ENCODE peak calls at places on chromosome 2, in ten cellular contexts. One of them, this sample, is unnamed.

GRCh38 chr2:48195168-48195567 is 288.9 kb upstream of the FBXO11 start:
- DNase-seq in colonic mucosa: no peak
- DNase-seq in epithelial cell of esophagus: no peak
- DNase-seq in progenitor cell of endocrine pancreas: no peak
- DNase-seq in IMR-90: no peak
- DNase-seq in Caco-2: no peak
- DNase-seq in neural crest cell: no peak
- DNase-seq in adrenal gland: no peak
- DNase-seq in left lung: no peak
- DNase-seq in lower lobe of right lung: no peak
- DNase-seq in this sample: no peak

GRCh38 chr2:71566271-71566858 is 113.0 kb downstream of the DYSF start:
- DNase-seq in neural crest cell: no peak
- DNase-seq in IMR-90: no peak
- DNase-seq in adrenal gland: no peak
- DNase-seq in Caco-2: no peak
- DNase-seq in colonic mucosa: no peak
- DNase-seq in left lung: no peak
- DNase-seq in progenitor cell of endocrine pancreas: no peak
- DNase-seq in lower lobe of right lung: no peak
- DNase-seq in epithelial cell of esophagus: no peak
- DNase-seq in this sample: no peak

GRCh38 chr2:121648611-121649401 is 456 bp downstream of the CLASP1 start:
- DNase-seq in neural crest cell: peak
- DNase-seq in IMR-90: peak
- DNase-seq in progenitor cell of endocrine pancreas: peak
- DNase-seq in Caco-2: peak
- DNase-seq in colonic mucosa: peak
- DNase-seq in adrenal gland: peak
- DNase-seq in lower lobe of right lung: peak
- DNase-seq in epithelial cell of esophagus: peak
- DNase-seq in left lung: peak
- DNase-seq in this sample: no peak

GRCh38 chr2:178284613-178285286 is 90.4 kb downstream of the OSBPL6 start:
- DNase-seq in lower lobe of right lung: no peak
- DNase-seq in IMR-90: no peak
- DNase-seq in neural crest cell: no peak
- DNase-seq in adrenal gland: no peak
- DNase-seq in epithelial cell of esophagus: no peak
- DNase-seq in Caco-2: no peak
- DNase-seq in progenitor cell of endocrine pancreas: no peak
- DNase-seq in left lung: no peak
- DNase-seq in colonic mucosa: no peak
- DNase-seq in this sample: no peak

GRCh38 chr2:36352024-36352398 is 3.6 kb upstream of the CRIM1 start:
- DNase-seq in IMR-90: peak
- DNase-seq in lower lobe of right lung: no peak
- DNase-seq in epithelial cell of esophagus: peak
- DNase-seq in progenitor cell of endocrine pancreas: no peak
- DNase-seq in neural crest cell: no peak
- DNase-seq in adrenal gland: no peak
- DNase-seq in left lung: no peak
- DNase-seq in Caco-2: no peak
- DNase-seq in colonic mucosa: no peak
- DNase-seq in this sample: no peak

GRCh38 chr2:179701524-179702110 is 159.8 kb downstream of the ZNF385B start:
- DNase-seq in progenitor cell of endocrine pancreas: no peak
- DNase-seq in IMR-90: peak
- DNase-seq in left lung: no peak
- DNase-seq in lower lobe of right lung: no peak
- DNase-seq in epithelial cell of esophagus: peak
- DNase-seq in adrenal gland: no peak
- DNase-seq in neural crest cell: no peak
- DNase-seq in colonic mucosa: no peak
- DNase-seq in Caco-2: no peak
- DNase-seq in this sample: no peak

GRCh38 chr2:229313591-229313990 is 42.5 kb upstream of the PID1 start:
- DNase-seq in Caco-2: no peak
- DNase-seq in lower lobe of right lung: no peak
- DNase-seq in progenitor cell of endocrine pancreas: no peak
- DNase-seq in epithelial cell of esophagus: peak
- DNase-seq in IMR-90: peak
- DNase-seq in neural crest cell: no peak
- DNase-seq in adrenal gland: no peak
- DNase-seq in left lung: no peak
- DNase-seq in colonic mucosa: no peak
- DNase-seq in this sample: no peak

GRCh38 chr2:109126501-109126860 is 2.5 kb upstream of the SH3RF3 start:
- DNase-seq in epithelial cell of esophagus: peak
- DNase-seq in left lung: no peak
- DNase-seq in neural crest cell: no peak
- DNase-seq in colonic mucosa: no peak
- DNase-seq in adrenal gland: no peak
- DNase-seq in lower lobe of right lung: no peak
- DNase-seq in IMR-90: peak
- DNase-seq in progenitor cell of endocrine pancreas: no peak
- DNase-seq in Caco-2: no peak
- DNase-seq in this sample: no peak

GRCh38 chr2:200668473-200668872 is 82.7 kb downstream of the AOX1 start:
- DNase-seq in adrenal gland: no peak
- DNase-seq in colonic mucosa: no peak
- DNase-seq in progenitor cell of endocrine pancreas: no peak
- DNase-seq in left lung: no peak
- DNase-seq in IMR-90: no peak
- DNase-seq in Caco-2: no peak
- DNase-seq in epithelial cell of esophagus: no peak
- DNase-seq in lower lobe of right lung: no peak
- DNase-seq in neural crest cell: no peak
- DNase-seq in this sample: no peak

GRCh38 chr2:138782378-138782777 is 2.2 kb upstream of the NXPH2 start:
- DNase-seq in Caco-2: no peak
- DNase-seq in left lung: no peak
- DNase-seq in adrenal gland: no peak
- DNase-seq in colonic mucosa: no peak
- DNase-seq in lower lobe of right lung: no peak
- DNase-seq in neural crest cell: no peak
- DNase-seq in epithelial cell of esophagus: no peak
- DNase-seq in IMR-90: no peak
- DNase-seq in progenitor cell of endocrine pancreas: no peak
- DNase-seq in this sample: no peak

GRCh38 chr2:142742301-142743214 is 134.9 kb upstream of the KYNU start:
- DNase-seq in Caco-2: no peak
- DNase-seq in IMR-90: peak
- DNase-seq in lower lobe of right lung: no peak
- DNase-seq in epithelial cell of esophagus: peak
- DNase-seq in adrenal gland: no peak
- DNase-seq in neural crest cell: no peak
- DNase-seq in colonic mucosa: no peak
- DNase-seq in left lung: no peak
- DNase-seq in progenitor cell of endocrine pancreas: no peak
- DNase-seq in this sample: no peak

GRCh38 chr2:25521665-25522387 is 151.6 kb downstream of the DTNB start:
- DNase-seq in lower lobe of right lung: no peak
- DNase-seq in neural crest cell: no peak
- DNase-seq in left lung: no peak
- DNase-seq in IMR-90: peak
- DNase-seq in Caco-2: no peak
- DNase-seq in progenitor cell of endocrine pancreas: no peak
- DNase-seq in adrenal gland: no peak
- DNase-seq in colonic mucosa: peak
- DNase-seq in epithelial cell of esophagus: peak
- DNase-seq in this sample: peak

GRCh38 chr2:217382794-217383193 is 522.9 kb upstream of the TNP1 start:
- DNase-seq in IMR-90: no peak
- DNase-seq in epithelial cell of esophagus: no peak
- DNase-seq in Caco-2: no peak
- DNase-seq in progenitor cell of endocrine pancreas: no peak
- DNase-seq in left lung: no peak
- DNase-seq in colonic mucosa: no peak
- DNase-seq in neural crest cell: no peak
- DNase-seq in adrenal gland: peak
- DNase-seq in lower lobe of right lung: no peak
- DNase-seq in this sample: no peak

GRCh38 chr2:133352719-133353118 is 215.5 kb downstream of the NCKAP5 start:
- DNase-seq in progenitor cell of endocrine pancreas: no peak
- DNase-seq in epithelial cell of esophagus: no peak
- DNase-seq in Caco-2: no peak
- DNase-seq in colonic mucosa: no peak
- DNase-seq in left lung: no peak
- DNase-seq in neural crest cell: no peak
- DNase-seq in adrenal gland: no peak
- DNase-seq in IMR-90: no peak
- DNase-seq in lower lobe of right lung: no peak
- DNase-seq in this sample: no peak
- TF ChIP-seq CTCF in progenitor cell of endocrine pancreas: no peak
- TF ChIP-seq CTCF in epithelial cell of esophagus: no peak
- TF ChIP-seq CTCF in Caco-2: no peak
- TF ChIP-seq CTCF in colonic mucosa: no peak
- TF ChIP-seq CTCF in left lung: no peak
- TF ChIP-seq CTCF in neural crest cell: no peak
- TF ChIP-seq CTCF in adrenal gland: no peak
- TF ChIP-seq CTCF in IMR-90: no peak
- TF ChIP-seq CTCF in lower lobe of right lung: no peak
- TF ChIP-seq CTCF in this sample: no peak

DNA sequence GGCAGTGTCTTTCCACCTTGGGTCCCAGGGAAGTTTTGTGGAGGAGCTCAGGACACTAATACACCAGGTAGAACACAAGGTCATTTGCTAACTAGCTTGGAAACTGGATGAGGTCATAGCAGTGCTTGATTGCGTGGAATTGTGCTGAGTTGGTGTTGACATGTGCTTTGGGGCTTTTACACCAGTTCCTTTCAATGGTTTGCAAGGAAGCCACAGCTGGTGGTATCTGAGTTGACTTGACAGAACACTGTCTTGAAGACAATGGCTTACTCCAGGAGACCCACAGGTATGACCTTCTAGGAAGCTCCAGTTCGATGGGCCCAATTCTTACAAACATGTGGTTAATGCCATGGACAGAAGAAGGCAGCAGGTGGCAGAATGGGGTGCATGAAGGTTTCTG is 5.9 kb downstream of the CTLA4 start:
- DNase-seq in adrenal gland: no peak
- DNase-seq in epithelial cell of esophagus: no peak
- DNase-seq in left lung: no peak
- DNase-seq in neural crest cell: no peak
- DNase-seq in IMR-90: no peak
- DNase-seq in colonic mucosa: no peak
- DNase-seq in progenitor cell of endocrine pancreas: no peak
- DNase-seq in Caco-2: no peak
- DNase-seq in lower lobe of right lung: no peak
- DNase-seq in this sample: no peak
- TF ChIP-seq CTCF in adrenal gland: no peak
- TF ChIP-seq CTCF in epithelial cell of esophagus: no peak
- TF ChIP-seq CTCF in left lung: no peak
- TF ChIP-seq CTCF in neural crest cell: no peak
- TF ChIP-seq CTCF in IMR-90: no peak
- TF ChIP-seq CTCF in colonic mucosa: no peak
- TF ChIP-seq CTCF in progenitor cell of endocrine pancreas: no peak
- TF ChIP-seq CTCF in Caco-2: no peak
- TF ChIP-seq CTCF in lower lobe of right lung: no peak
- TF ChIP-seq CTCF in this sample: no peak

DNA sequence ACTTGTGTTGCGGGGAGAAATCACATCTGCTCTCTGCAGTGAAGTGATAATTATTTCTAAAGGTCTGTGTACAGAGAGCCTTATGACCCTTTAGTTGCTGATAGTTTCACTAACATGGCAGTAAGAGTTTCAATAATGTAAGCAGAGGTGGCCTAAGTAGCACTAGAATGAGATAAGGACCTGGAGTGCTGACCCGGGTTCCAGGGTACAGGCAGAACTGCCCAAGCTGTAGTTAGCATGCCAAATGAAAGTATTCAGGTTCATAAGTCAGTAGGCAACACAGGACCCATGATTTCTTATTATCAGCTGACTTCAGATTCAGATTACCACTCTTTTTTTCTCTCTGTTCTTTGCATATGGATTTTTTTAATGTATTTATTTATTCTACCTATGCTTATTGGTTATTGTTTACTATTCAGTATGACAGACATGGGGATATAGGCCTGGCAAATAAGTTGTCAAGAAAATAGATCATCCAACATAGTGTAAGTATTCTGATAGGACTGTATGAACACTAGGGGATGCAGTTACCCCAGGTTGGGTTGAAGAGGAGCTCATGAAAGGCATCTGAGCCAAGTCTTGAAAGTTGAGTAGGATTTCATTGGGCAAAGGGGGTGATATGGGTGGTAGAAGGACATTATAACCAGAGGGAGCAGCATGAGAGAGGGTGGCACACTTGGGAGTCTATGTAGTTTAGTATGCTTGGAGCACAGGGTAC is 105.2 kb downstream of the CCDC85A start:
- DNase-seq in Caco-2: no peak
- DNase-seq in adrenal gland: no peak
- DNase-seq in left lung: no peak
- DNase-seq in colonic mucosa: no peak
- DNase-seq in IMR-90: no peak
- DNase-seq in progenitor cell of endocrine pancreas: no peak
- DNase-seq in epithelial cell of esophagus: no peak
- DNase-seq in lower lobe of right lung: no peak
- DNase-seq in neural crest cell: no peak
- DNase-seq in this sample: no peak
- TF ChIP-seq CTCF in Caco-2: peak
- TF ChIP-seq CTCF in adrenal gland: no peak
- TF ChIP-seq CTCF in left lung: no peak
- TF ChIP-seq CTCF in colonic mucosa: no peak
- TF ChIP-seq CTCF in IMR-90: no peak
- TF ChIP-seq CTCF in progenitor cell of endocrine pancreas: no peak
- TF ChIP-seq CTCF in epithelial cell of esophagus: peak
- TF ChIP-seq CTCF in lower lobe of right lung: no peak
- TF ChIP-seq CTCF in neural crest cell: no peak
- TF ChIP-seq CTCF in this sample: no peak

GRCh38 chr2:189175869-189176431 is 3.6 kb downstream of the COL5A2 start:
- DNase-seq in epithelial cell of esophagus: no peak
- DNase-seq in neural crest cell: no peak
- DNase-seq in progenitor cell of endocrine pancreas: no peak
- DNase-seq in lower lobe of right lung: no peak
- DNase-seq in colonic mucosa: no peak
- DNase-seq in adrenal gland: no peak
- DNase-seq in Caco-2: no peak
- DNase-seq in left lung: no peak
- DNase-seq in IMR-90: no peak
- DNase-seq in this sample: no peak

GRCh38 chr2:189179607-189179979 is at the start of gene COL5A2:
- DNase-seq in lower lobe of right lung: no peak
- DNase-seq in Caco-2: peak
- DNase-seq in neural crest cell: peak
- DNase-seq in epithelial cell of esophagus: peak
- DNase-seq in progenitor cell of endocrine pancreas: no peak
- DNase-seq in adrenal gland: peak
- DNase-seq in left lung: peak
- DNase-seq in IMR-90: peak
- DNase-seq in colonic mucosa: peak
- DNase-seq in this sample: no peak

GRCh38 chr2:189177441-189177840 is 2.1 kb downstream of the COL5A2 start:
- DNase-seq in IMR-90: no peak
- DNase-seq in colonic mucosa: no peak
- DNase-seq in neural crest cell: no peak
- DNase-seq in lower lobe of right lung: no peak
- DNase-seq in epithelial cell of esophagus: no peak
- DNase-seq in left lung: no peak
- DNase-seq in Caco-2: no peak
- DNase-seq in adrenal gland: no peak
- DNase-seq in progenitor cell of endocrine pancreas: no peak
- DNase-seq in this sample: no peak

GRCh38 chr2:189178726-189179606 is 595 bp downstream of the COL5A2 start:
- DNase-seq in colonic mucosa: no peak
- DNase-seq in lower lobe of right lung: no peak
- DNase-seq in progenitor cell of endocrine pancreas: no peak
- DNase-seq in IMR-90: peak
- DNase-seq in Caco-2: peak
- DNase-seq in neural crest cell: peak
- DNase-seq in left lung: no peak
- DNase-seq in adrenal gland: peak
- DNase-seq in epithelial cell of esophagus: peak
- DNase-seq in this sample: no peak

GRCh38 chr2:189178007-189178406 is 1.6 kb downstream of the COL5A2 start:
- DNase-seq in IMR-90: peak
- DNase-seq in Caco-2: no peak
- DNase-seq in progenitor cell of endocrine pancreas: no peak
- DNase-seq in adrenal gland: no peak
- DNase-seq in epithelial cell of esophagus: peak
- DNase-seq in left lung: no peak
- DNase-seq in neural crest cell: no peak
- DNase-seq in lower lobe of right lung: no peak
- DNase-seq in colonic mucosa: no peak
- DNase-seq in this sample: no peak
- TF ChIP-seq CTCF in IMR-90: peak
- TF ChIP-seq CTCF in Caco-2: peak
- TF ChIP-seq CTCF in progenitor cell of endocrine pancreas: peak
- TF ChIP-seq CTCF in adrenal gland: no peak
- TF ChIP-seq CTCF in epithelial cell of esophagus: no peak
- TF ChIP-seq CTCF in left lung: no peak
- TF ChIP-seq CTCF in neural crest cell: peak
- TF ChIP-seq CTCF in lower lobe of right lung: no peak
- TF ChIP-seq CTCF in colonic mucosa: no peak
- TF ChIP-seq CTCF in this sample: no peak